ENCODE peak calls at places on chromosomes 7 and 10, in seven cellular contexts. E is Panc1, T is neural crest cell, B is tibial nerve, W is nephron progenitor cell, F is IMR-90, M is CD14-positive monocyte. R is an unnamed sample.

GRCh38 chr10:17851611-17852010 is 42.5 kb downstream of the MRC1 start:
- DNase-seq in E (no peak), T (no peak), B (peak), W (no peak), F (no peak), M (peak), R (no peak)

GRCh38 chr7:99098824-99099498 is 44.9 kb downstream of the SMURF1 start:
- DNase-seq in E (no peak), T (no peak), B (no peak), W (no peak), F (no peak), M (no peak), R (no peak)

GRCh38 chr10:77168161-77168560 is 469.4 kb downstream of the KCNMA1 start:
- DNase-seq in E (no peak), T (no peak), B (no peak), W (no peak), F (no peak), M (no peak), R (no peak)

GRCh38 chr7:127585044-127585953 is at the start of gene GCC1:
- DNase-seq in E (peak), T (peak), B (peak), W (peak), F (peak), M (peak), R (peak)

GRCh38 chr10:78357027-78357672 is 323.5 kb downstream of the RPS24 start:
- DNase-seq in E (no peak), T (no peak), B (no peak), W (no peak), F (no peak), M (no peak), R (no peak)

GRCh38 chr10:79947083-79947415 is 1.9 kb downstream of the SFTPD start:
- DNase-seq in E (no peak), T (no peak), B (no peak), W (no peak), F (no peak), M (no peak), R (no peak)

GRCh38 chr7:119594956-119595355 is 678.0 kb upstream of the KCND2 start:
- DNase-seq in E (no peak), T (no peak), B (no peak), W (no peak), F (no peak), M (no peak), R (no peak)

GRCh38 chr7:149495785-149496641 is 1.6 kb downstream of the ZNF746 start:
- DNase-seq in E (no peak), T (no peak), B (peak), W (peak), F (peak), M (no peak), R (no peak)

GRCh38 chr7:157271991-157272324 is 64.8 kb upstream of the DNAJB6 start:
- DNase-seq in E (no peak), T (no peak), B (peak), W (no peak), F (peak), M (no peak), R (no peak)

GRCh38 chr7:145729701-145730100 is 386.9 kb upstream of the CNTNAP2 start:
- DNase-seq in E (no peak), T (no peak), B (no peak), W (no peak), F (no peak), M (no peak), R (no peak)

GRCh38 chr7:21169667-21170605 is 257.9 kb upstream of the SP4 start:
- DNase-seq in E (no peak), T (no peak), B (no peak), W (peak), F (no peak), M (no peak), R (no peak)

GRCh38 chr7:369981-370621 is 80.1 kb downstream of the FOXL3 start:
- DNase-seq in E (no peak), T (no peak), B (no peak), W (no peak), F (no peak), M (peak), R (no peak)
- TF ChIP-seq CTCF in E (no peak), T (peak), B (no peak), W (no peak), F (no peak), M (no peak), R (peak)

GRCh38 chr7:137172105-137172590 is 171.4 kb downstream of the PTN start:
- DNase-seq in E (no peak), T (no peak), B (no peak), W (no peak), F (no peak), M (no peak), R (no peak)

GRCh38 chr7:137167609-137168008 is 175.9 kb downstream of the PTN start:
- DNase-seq in E (no peak), T (no peak), B (no peak), W (no peak), F (no peak), M (no peak), R (no peak)

GRCh38 chr7:137164251-137164650 is 179.3 kb downstream of the PTN start:
- DNase-seq in E (no peak), T (no peak), B (no peak), W (no peak), F (no peak), M (no peak), R (no peak)

DNA sequence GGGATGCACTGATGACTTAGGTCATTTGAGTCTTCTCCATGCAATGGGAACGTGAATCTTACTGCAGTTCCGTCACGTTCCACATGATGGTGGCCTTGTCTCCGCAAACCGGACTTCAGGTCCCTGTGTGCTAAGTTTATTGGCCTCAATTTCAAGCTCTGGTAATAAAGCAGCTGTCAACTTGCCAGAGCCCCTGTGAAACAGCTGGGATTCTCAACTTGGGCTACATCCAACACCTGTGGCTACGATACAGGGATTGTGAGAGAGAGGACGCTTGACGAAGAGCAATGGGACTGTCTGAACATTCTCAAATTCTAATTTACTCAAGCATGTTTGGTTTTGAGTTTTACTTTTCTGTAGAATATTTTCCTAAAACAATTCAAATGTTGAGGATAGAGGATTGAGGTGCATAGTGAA is 174.2 kb downstream of the PTN start:
- DNase-seq in E (peak), T (peak), B (no peak), W (peak), F (peak), M (no peak), R (peak)
- TF ChIP-seq CTCF in E (peak), T (peak), B (peak), W (peak), F (peak), M (no peak), R (peak)

GRCh38 chr7:44858161-44858560 is 10.3 kb upstream of the H2AZ2 start:
- DNase-seq in E (no peak), T (no peak), B (no peak), W (no peak), F (no peak), M (no peak), R (no peak)
- TF ChIP-seq CTCF in E (no peak), T (peak), B (no peak), W (peak), F (no peak), M (no peak), R (peak)

DNA sequence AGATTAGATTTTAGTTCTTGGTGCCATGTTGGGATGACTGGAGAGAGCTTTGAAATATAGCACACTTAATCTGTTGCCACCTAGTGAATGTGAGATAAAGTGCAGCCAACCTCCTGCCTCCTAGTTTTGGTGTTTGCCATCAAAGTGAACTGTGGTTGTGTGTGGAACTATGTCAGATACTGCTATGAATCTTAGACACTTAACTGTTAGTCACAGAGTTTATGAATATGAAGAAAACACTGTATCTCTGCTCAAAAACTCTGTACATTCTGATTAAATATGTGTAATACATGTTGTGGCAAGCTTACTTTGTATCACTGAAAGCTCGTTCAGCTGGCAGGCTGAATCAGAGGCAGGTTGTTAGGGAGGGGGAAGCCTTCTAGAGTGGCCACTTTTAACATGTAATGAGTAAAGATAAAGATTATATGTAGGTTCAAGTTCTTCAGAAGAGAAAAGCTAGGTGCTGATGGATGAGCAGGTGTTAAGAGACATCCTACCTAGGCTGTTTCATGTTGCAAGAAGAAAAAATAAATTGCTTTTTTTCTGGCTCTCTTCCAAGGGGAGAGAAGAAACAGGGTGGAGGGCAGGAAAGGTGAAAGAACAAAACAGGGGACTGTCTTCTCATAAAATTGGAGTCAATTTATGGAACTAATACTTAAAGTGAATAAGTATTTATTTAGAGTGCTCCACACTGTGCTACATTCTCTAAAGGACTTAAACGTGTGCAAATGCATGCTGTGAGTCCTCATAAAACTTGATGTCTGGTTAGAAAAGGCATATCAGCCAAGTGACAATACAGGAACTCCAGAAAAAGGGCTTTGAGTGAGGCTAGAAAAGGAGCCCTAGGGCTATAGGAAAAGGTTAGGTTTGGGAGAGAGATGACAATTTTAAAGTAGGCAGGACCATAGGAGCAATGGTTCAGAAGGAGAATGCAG is 14.1 kb upstream of the LAMB1 start:
- DNase-seq in E (no peak), T (no peak), B (no peak), W (no peak), F (peak), M (no peak), R (no peak)
- TF ChIP-seq CTCF in E (peak), T (peak), B (peak), W (peak), F (peak), M (no peak), R (no peak)

GRCh38 chr10:35574924-35575352 is 30.2 kb upstream of the GJD4 start:
- DNase-seq in E (no peak), T (no peak), B (no peak), W (no peak), F (peak), M (no peak), R (peak)
- TF ChIP-seq CTCF in E (peak), T (no peak), B (no peak), W (no peak), F (peak), M (no peak), R (peak)

R was measured in endothelial cell.